ENCODE peak calls at places on chromosomes 3 and 15, in five cellular contexts. C is lower leg skin, I is AG04449, K is fibroblast of mammary gland, R is GM13976. Z is an unnamed sample.

GRCh38 chr15:71295242-71296031 is 180.2 kb downstream of the THSD4 start:
- DNase-seq in C (no peak), I (peak; percentile 98), K (peak; percentile 100), R (no peak), Z (peak; percentile 95)

GRCh38 chr15:75625542-75626347 is at the start of gene SNUPN:
- DNase-seq in C (peak; percentile 99), I (no peak), K (peak; percentile 84), R (peak; percentile 99), Z (peak; percentile 81)

GRCh38 chr3:143476965-143477640 is 357.5 kb downstream of the CHST2 start:
- DNase-seq in C (no peak), I (no peak), K (peak; percentile 26), R (no peak), Z (no peak)

GRCh38 chr3:130340766-130341165 is 4.7 kb upstream of the COL6A5 start:
- DNase-seq in C (no peak), I (no peak), K (peak; percentile 30), R (no peak), Z (no peak)

GRCh38 chr15:89740137-89740536 is 10.9 kb downstream of the MESP1 start:
- DNase-seq in C (no peak), I (no peak), K (peak; percentile 75), R (peak; percentile 80), Z (peak; percentile 27)

GRCh38 chr3:119580148-119580760 is 962 bp downstream of the ADPRH start:
- DNase-seq in C (no peak), I (no peak), K (peak; percentile 28), R (peak; percentile 68), Z (no peak)

GRCh38 chr15:38696120-38696727 is 131.6 kb upstream of the RASGRP1 start:
- DNase-seq in C (no peak), I (no peak), K (peak; percentile 47), R (peak; percentile 31), Z (no peak)

GRCh38 chr3:184448321-184449160 is 68.7 kb downstream of the CHRD start:
- DNase-seq in C (no peak), I (peak; percentile 44), K (peak; percentile 70), R (no peak), Z (no peak)

GRCh38 chr15:50138391-50138790 is 19.4 kb upstream of the ATP8B4 start:
- DNase-seq in C (no peak), I (no peak), K (peak; percentile 71), R (no peak), Z (no peak)

GRCh38 chr15:83653288-83653638 is 660 bp upstream of the ADAMTSL3 start:
- DNase-seq in C (no peak), I (no peak), K (no peak), R (no peak), Z (no peak)

GRCh38 chr3:14145236-14145635 is 20.4 kb downstream of the TMEM43 start:
- DNase-seq in C (peak; percentile 83), I (no peak), K (peak; percentile 82), R (no peak), Z (no peak)

GRCh38 chr3:134956395-134956794 is 161.3 kb downstream of the EPHB1 start:
- DNase-seq in C (no peak), I (no peak), K (no peak), R (no peak), Z (no peak)

GRCh38 chr3:10352146-10352911 is 31.4 kb upstream of the SEC13 start:
- DNase-seq in C (no peak), I (peak; percentile 87), K (peak; percentile 77), R (no peak), Z (no peak)

GRCh38 chr3:4888913-4889846 is 90.1 kb upstream of the BHLHE40 start:
- DNase-seq in C (no peak), I (no peak), K (peak; percentile 67), R (peak; percentile 51), Z (no peak)

GRCh38 chr15:90266485-90266884 is 1.0 kb downstream of the NGRN start:
- DNase-seq in C (no peak), I (no peak), K (peak; percentile 43), R (no peak), Z (no peak)

GRCh38 chr3:141410408-141410807 is 42.1 kb downstream of the ZBTB38 start:
- DNase-seq in C (no peak), I (no peak), K (peak; percentile 75), R (no peak), Z (no peak)

GRCh38 chr3:75294124-75294523 is 370.0 kb upstream of the FRG2C start:
- DNase-seq in C (no peak), I (no peak), K (peak; percentile 20), R (peak; percentile 19), Z (no peak)

GRCh38 chr15:71115567-71116351 is 488 bp downstream of the THSD4 start:
- DNase-seq in C (no peak), I (no peak), K (peak; percentile 50), R (no peak), Z (no peak)

GRCh38 chr15:40291088-40291574 is 8.3 kb upstream of the ANKRD63 start:
- DNase-seq in C (no peak), I (no peak), K (peak; percentile 56), R (no peak), Z (no peak)

GRCh38 chr15:70653426-70653825 is 109.9 kb downstream of the UACA start:
- DNase-seq in C (no peak), I (no peak), K (no peak), R (no peak), Z (no peak)

GRCh38 chr15:85789496-85789875 is 5.2 kb downstream of the KLHL25 start:
- DNase-seq in C (no peak), I (no peak), K (no peak), R (no peak), Z (no peak)

GRCh38 chr3:10599444-10599843 is 94.1 kb upstream of the ATP2B2 start:
- DNase-seq in C (no peak), I (no peak), K (no peak), R (no peak), Z (no peak)

GRCh38 chr15:79168922-79169322 is 78.3 kb upstream of the RASGRF1 start:
- DNase-seq in C (peak; percentile 82), I (no peak), K (no peak), R (no peak), Z (no peak)

GRCh38 chr3:82001276-82001953 is 240.0 kb upstream of the GBE1 start:
- DNase-seq in C (no peak), I (no peak), K (no peak), R (no peak), Z (no peak)

GRCh38 chr3:158095302-158095997 is 10.8 kb downstream of the SHOX2 start:
- DNase-seq in C (no peak), I (no peak), K (no peak), R (peak; percentile 34), Z (no peak)

GRCh38 chr15:34366271-34367043 is 539 bp downstream of the LPCAT4 start:
- DNase-seq in C (peak; percentile 89), I (no peak), K (peak; percentile 62), R (peak; percentile 64), Z (no peak)

DNA sequence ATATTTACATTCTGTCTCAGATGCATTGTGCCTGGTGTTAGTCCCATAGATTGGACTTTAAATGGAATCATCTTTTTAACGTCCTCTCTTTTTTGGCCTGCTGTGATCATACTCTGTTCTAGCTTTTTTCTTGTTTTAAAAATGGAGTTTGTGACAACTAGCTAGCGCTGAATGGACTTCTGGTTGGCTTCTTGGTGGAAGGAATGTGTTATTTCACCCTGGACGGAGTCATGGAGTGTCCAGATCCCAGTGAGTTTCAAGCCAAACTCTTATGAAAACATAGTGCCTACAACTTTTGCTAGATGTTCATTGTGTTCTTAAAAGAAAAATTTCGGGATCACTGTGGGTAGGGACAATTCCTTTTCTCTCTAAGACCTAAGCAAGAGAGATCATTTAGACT is 192.6 kb downstream of the TCF12 start:
- DNase-seq in C (no peak), I (no peak), K (no peak), R (no peak), Z (no peak)
- TF ChIP-seq CTCF in C (no peak), I (no peak), K (peak; percentile 8), R (no peak), Z (no peak)

DNA sequence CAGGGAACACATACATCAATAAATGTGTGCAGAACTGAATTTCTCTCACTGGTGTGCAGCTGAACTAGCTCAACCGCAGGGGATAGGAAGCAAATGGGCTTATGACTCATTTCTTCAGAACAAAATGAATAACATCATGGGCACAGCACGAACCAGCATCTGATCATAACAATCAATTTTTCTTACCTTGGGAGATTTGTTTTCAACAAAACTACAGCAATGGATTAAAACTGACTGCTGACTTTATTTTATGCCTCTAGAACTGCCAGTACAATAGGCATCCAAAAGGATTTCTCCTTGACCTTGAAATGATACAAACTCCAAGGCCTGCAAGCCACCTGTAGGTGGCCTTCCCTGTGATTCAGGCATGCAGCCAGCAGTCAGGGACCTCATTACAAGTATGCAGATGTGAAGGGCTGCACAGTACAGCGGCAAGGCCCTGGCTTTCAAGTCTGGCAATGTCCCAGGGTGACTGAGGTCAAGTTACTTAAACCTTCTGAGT is 26.1 kb downstream of the TAMM41 start:
- DNase-seq in C (no peak), I (no peak), K (peak; percentile 56), R (peak; percentile 40), Z (no peak)
- TF ChIP-seq CTCF in C (no peak), I (no peak), K (peak; percentile 20), R (no peak), Z (no peak)

DNA sequence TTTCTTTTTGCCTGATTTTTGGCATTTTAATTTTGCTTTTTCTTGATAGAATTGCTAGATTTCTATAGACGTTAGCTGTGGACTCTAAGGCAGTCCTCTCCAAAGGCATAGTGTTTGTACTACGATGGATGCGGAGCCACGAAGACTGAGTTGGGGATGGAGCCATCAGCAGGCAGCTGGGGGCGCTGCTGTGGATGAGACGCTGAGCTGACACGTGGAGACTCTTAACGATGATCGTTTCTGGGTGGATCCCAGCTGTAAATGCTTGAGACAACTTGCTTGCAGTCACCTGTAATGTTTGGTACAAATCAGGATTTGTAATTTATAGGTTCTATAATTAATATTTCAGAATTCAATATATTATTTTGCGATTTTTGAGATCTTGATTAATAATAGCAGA is 13.3 kb upstream of the PPP1R2 start:
- DNase-seq in C (no peak), I (no peak), K (peak; percentile 28), R (no peak), Z (no peak)
- TF ChIP-seq CTCF in C (no peak), I (no peak), K (peak; percentile 42), R (peak; percentile 46), Z (peak; percentile 40)

GRCh38 chr3:121883507-121883906 is 10.7 kb upstream of the SLC15A2 start:
- DNase-seq in C (no peak), I (no peak), K (peak; percentile 54), R (peak; percentile 20), Z (no peak)
- TF ChIP-seq CTCF in C (no peak), I (peak; percentile 5), K (peak; percentile 46), R (no peak), Z (peak; percentile 3)